ENCODE peak calls at places on chromosomes 1 and 21, in four cellular contexts. L is cardiac fibroblast; B is activated naive CD8-positive, alpha-beta T cell treated with anti-CD3 and anti-CD28 coated beads for 36 hours; S is activated CD8-positive, alpha-beta memory T cell treated with anti-CD3 and anti-CD28 coated beads, Interleukin-2, amount 50 U/mL, for 48 hours. W is an unnamed sample.

GRCh38 chr1:112710586-112710985 is 3.7 kb upstream of the RHOC start:
- DNase-seq in L (no peak), B (no peak), S (no peak), W (no peak)

GRCh38 chr21:42118901-42119300 is 47.8 kb downstream of the UMODL1 start:
- DNase-seq in L (no peak), B (peak; percentile 14), S (no peak), W (peak; percentile 25)

GRCh38 chr1:204979306-204979705 is 63.7 kb upstream of the CNTN2 start:
- DNase-seq in L (no peak), B (no peak), S (no peak), W (no peak)

GRCh38 chr1:17653728-17654351 is 101.3 kb upstream of the ACTL8 start:
- DNase-seq in L (peak; percentile 59), B (peak; percentile 17), S (peak; percentile 63), W (peak; percentile 56)

GRCh38 chr1:207817166-207817565 is 65.3 kb downstream of the CD46 start:
- DNase-seq in L (no peak), B (no peak), S (peak; percentile 39), W (no peak)

GRCh38 chr1:47262787-47263413 is 30.9 kb upstream of the TAL1 start:
- DNase-seq in L (peak; percentile 69), B (peak; percentile 17), S (no peak), W (peak; percentile 56)

GRCh38 chr1:21307663-21308062 is 17.4 kb upstream of the ECE1 start:
- DNase-seq in L (no peak), B (peak; percentile 30), S (no peak), W (peak; percentile 57)

GRCh38 chr1:207282496-207283380 is 38.7 kb upstream of the CD55 start:
- DNase-seq in L (peak; percentile 5), B (no peak), S (no peak), W (no peak)

GRCh38 chr1:213704941-213705340 is 282.8 kb upstream of the PROX1 start:
- DNase-seq in L (no peak), B (no peak), S (no peak), W (no peak)

W was measured in activated CD4-positive, alpha-beta T cell treated with anti-CD3 and anti-CD28 coated beads for 36 hours.